ENCODE peak calls at places on chromosomes 1 and 21, in nine cellular contexts. Y is breast epithelium; S is A673; D is mammary epithelial cell; H is left ventricle myocardium inferior; N is pancreas; Q is tibial artery; A is IMR-90; P is CD4-positive, alpha-beta memory T cell. E is an unnamed sample. For H3K4me1 and H3K36me3, the result is how much of the 10 kb centered on the place peaks cover.

GRCh38 chr21:45990741-45991605 is 9.4 kb downstream of the COL6A1 start:
- DNase-seq in D (no peak), P (no peak), H (peak), A (no peak), N (no peak), S (no peak), Q (no peak), Y (peak), E (no peak)

GRCh38 chr21:36193200-36193599 is 36.6 kb downstream of the DOP1B start:
- DNase-seq in N (no peak), A (peak), P (no peak), H (no peak), Q (no peak), D (peak), Y (no peak), S (no peak), E (no peak)

GRCh38 chr1:173329747-173330146 is 122.6 kb upstream of the TNFSF4 start:
- DNase-seq in Q (no peak), S (no peak), D (no peak), P (no peak), N (no peak), H (no peak), Y (no peak), A (peak), E (no peak)

GRCh38 chr1:59699227-59699847 is 115.4 kb upstream of the HOOK1 start:
- DNase-seq in H (no peak), S (peak), Q (no peak), A (peak), N (peak), P (no peak), Y (no peak), D (no peak), E (peak)

GRCh38 chr1:94527447-94528031 is 14.0 kb downstream of the F3 start:
- DNase-seq in Y (no peak), H (no peak), S (peak), Q (no peak), D (peak), N (peak), P (no peak), A (peak), E (no peak)

GRCh38 chr1:100671604-100672003 is 47.9 kb upstream of the VCAM1 start:
- DNase-seq in Y (no peak), H (no peak), Q (no peak), N (no peak), P (no peak), S (no peak), D (peak), A (peak), E (no peak)

GRCh38 chr1:158952416-158952815 is 21.1 kb downstream of the PYHIN1 start:
- DNase-seq in D (no peak), H (no peak), N (no peak), S (no peak), Y (no peak), P (no peak), A (no peak), Q (no peak), E (no peak)

GRCh38 chr21:43925609-43926008 is 60.6 kb downstream of the AGPAT3 start:
- DNase-seq in D (peak), Q (no peak), H (peak), S (no peak), N (no peak), P (no peak), A (no peak), Y (no peak), E (no peak)

GRCh38 chr21:44300262-44300959 is 558 bp downstream of the PFKL start:
- DNase-seq in S (peak), Y (peak), D (peak), P (peak), H (peak), Q (peak), A (peak), N (peak), E (peak)

GRCh38 chr21:35664683-35665082 is 395.6 kb downstream of the SETD4 start:
- DNase-seq in S (no peak), H (no peak), Q (no peak), Y (no peak), D (peak), P (no peak), A (peak), N (no peak), E (no peak)

GRCh38 chr1:28871631-28872401 is 42.6 kb upstream of the EPB41 start:
- DNase-seq in H (no peak), D (no peak), N (no peak), A (no peak), Y (no peak), Q (no peak), S (no peak), P (no peak), E (no peak)

DNA sequence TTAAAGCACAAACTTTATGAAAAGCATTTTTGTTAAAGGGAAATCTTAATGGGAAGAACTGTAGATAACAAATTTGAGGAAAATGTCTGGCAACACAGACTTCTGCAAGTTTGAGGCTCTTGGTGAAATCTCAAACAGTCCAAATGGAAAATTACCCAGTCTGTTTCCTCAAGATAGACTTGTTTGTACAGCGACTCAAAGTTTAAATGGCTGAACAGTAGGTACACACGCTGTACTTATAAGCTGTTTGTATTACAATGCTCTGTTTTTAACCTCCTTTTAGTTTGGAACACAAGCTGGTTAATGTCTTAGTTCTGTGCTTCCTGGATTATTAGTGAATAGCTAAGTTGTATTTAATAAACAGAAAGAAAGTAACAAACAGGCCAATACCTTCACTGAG is 217.1 kb downstream of the NFIA start:
- DNase-seq in P (no peak), Q (no peak), Y (no peak), N (no peak), H (no peak), D (no peak), S (no peak), A (no peak), E (no peak)
- H3K27ac ChIP-seq in P (no peak), Q (peak), Y (peak), N (peak), H (peak), D (no peak), S (no peak), A (no peak), E (no peak)

GRCh38 chr21:26140185-26140584 is 30.4 kb downstream of the APP start:
- DNase-seq in N (no peak), Y (peak), D (peak), P (no peak), H (peak), A (peak), S (no peak), Q (peak), E (no peak)
- H3K4me1 ChIP-seq in N (under half), Y (under half), D (under half), P (under half), H (half or more), A (under half), S (under half), Q (under half), E (under half)

GRCh38 chr1:92842082-92843045 is 10.5 kb downstream of the RPL5 start:
- DNase-seq in N (no peak), Q (no peak), A (no peak), H (no peak), P (no peak), D (no peak), S (no peak), Y (no peak), E (no peak)
- H3K36me3 ChIP-seq in N (half or more), Q (half or more), A (under half), H (half or more), P (half or more), D (under half), S (half or more), Y (under half), E (half or more)

GRCh38 chr1:160243767-160244166 is 18.6 kb downstream of the DCAF8 start:
- DNase-seq in S (no peak), D (no peak), N (no peak), Y (no peak), P (no peak), Q (no peak), A (no peak), H (no peak), E (no peak)
- H3K27ac ChIP-seq in S (no peak), D (no peak), N (no peak), Y (no peak), P (no peak), Q (no peak), A (no peak), H (peak), E (no peak)

GRCh38 chr1:2451744-2452582 is 24.1 kb upstream of the PLCH2 start:
- DNase-seq in N (no peak), S (no peak), Y (no peak), D (peak), A (peak), Q (no peak), H (no peak), P (no peak), E (no peak)
- H3K4me1 ChIP-seq in N (under half), S (under half), Y (under half), D (half or more), A (under half), Q (under half), H (under half), P (under half), E (under half)

DNA sequence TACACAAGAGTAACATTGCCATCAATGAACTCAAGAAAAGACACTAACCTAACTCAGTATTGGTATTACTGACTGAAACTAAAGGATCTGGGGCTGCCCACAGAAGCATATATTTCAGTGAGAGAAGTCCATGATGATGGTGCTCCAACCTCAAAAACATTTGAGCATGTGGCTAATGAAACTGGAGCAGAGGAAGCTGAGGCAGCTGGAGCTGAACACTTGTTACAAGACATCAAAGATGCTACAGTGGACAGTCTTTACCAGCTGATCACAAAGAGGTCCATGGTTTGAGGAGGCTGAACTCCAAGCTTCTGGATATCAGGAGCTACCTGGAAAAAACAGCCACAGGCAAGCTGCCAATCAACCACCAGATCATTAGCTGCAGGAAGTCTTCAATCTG is 42.2 kb upstream of the TTC39A start:
- DNase-seq in D (no peak), N (no peak), Q (no peak), A (no peak), Y (no peak), P (no peak), S (no peak), H (no peak), E (no peak)
- H3K36me3 ChIP-seq in D (under half), N (under half), Q (under half), A (under half), Y (under half), P (under half), S (under half), H (half or more), E (under half)

GRCh38 chr1:1852619-1853414 is 38.1 kb downstream of the GNB1 start:
- DNase-seq in H (no peak), S (no peak), Q (no peak), P (no peak), D (no peak), Y (no peak), N (no peak), A (no peak), E (no peak)
- H3K27ac ChIP-seq in H (no peak), S (peak), Q (no peak), P (no peak), D (no peak), Y (no peak), N (no peak), A (no peak), E (no peak)

DNA sequence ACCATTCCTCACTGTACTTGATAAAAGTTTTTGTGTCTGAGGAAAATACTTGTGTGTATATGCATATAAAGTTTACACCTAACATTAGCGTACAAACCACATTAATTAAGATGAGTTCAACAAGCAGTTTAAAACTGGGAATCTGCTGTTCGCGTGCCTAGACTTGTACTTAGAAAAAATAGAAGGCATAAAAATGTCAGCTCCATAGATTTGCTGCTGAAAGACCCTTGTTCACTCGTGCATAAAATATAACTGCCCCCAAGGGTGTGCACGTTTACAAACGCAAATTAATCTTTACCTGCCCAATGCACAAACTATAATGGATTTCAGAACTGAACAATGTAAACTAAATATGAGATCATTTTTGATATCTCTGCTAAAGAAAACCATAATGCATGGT is 392.3 kb upstream of the ADGRL2 start:
- DNase-seq in Q (no peak), S (no peak), N (no peak), A (no peak), Y (no peak), P (no peak), D (no peak), H (no peak), E (no peak)
- H3K4me1 ChIP-seq in Q (under half), S (under half), N (under half), A (under half), Y (under half), P (under half), D (under half), H (under half), E (under half)

DNA sequence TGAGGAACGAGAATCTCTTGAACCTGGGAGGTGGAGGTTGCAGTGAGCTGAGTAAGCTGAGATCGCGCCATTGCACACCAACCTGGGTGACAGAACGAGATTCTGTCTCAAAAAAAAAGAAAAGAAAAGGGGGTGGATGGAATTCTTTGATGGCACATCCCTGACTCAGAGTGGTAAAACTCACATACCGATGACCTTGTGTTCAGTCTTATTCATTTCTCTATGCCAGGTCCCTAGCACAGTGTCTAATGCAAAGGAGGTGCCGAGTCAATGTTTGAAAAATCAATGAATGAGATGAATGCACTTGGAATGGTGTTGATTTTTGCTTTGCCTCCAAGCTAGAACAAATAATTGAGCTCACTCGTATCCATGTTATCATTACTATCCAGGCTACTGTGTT is 18.5 kb upstream of the FAM20B start:
- DNase-seq in Y (no peak), N (no peak), D (no peak), P (no peak), A (no peak), Q (no peak), H (no peak), S (no peak), E (no peak)
- H3K36me3 ChIP-seq in Y (under half), N (under half), D (under half), P (under half), A (under half), Q (under half), H (under half), S (under half), E (under half)